ENCODE peak calls at places on chromosomes 5 and 9, in eight cellular contexts. F, G, C, B, U, J, N and P are unnamed samples. For H3K9me3 and H3K4me1, the result is how much of the 10 kb centered on the place peaks cover.

GRCh38 chr9:100445161-100445902 is 18.4 kb downstream of the MSANTD3 start:
- DNase-seq in F (no peak), G (no peak), C (no peak), B (no peak), U (no peak), J (no peak), N (no peak), P (no peak)

GRCh38 chr9:100058699-100059579 is 39.9 kb downstream of the ERP44 start:
- DNase-seq in F (no peak), G (no peak), C (no peak), B (no peak), U (no peak), J (no peak), N (no peak), P (no peak)

GRCh38 chr9:126113756-126114408 is 212.7 kb upstream of the MVB12B start:
- DNase-seq in F (no peak), G (no peak), C (no peak), B (peak), U (no peak), J (no peak), N (no peak), P (peak)

GRCh38 chr9:36832232-36832795 is 201.8 kb downstream of the PAX5 start:
- DNase-seq in F (no peak), G (no peak), C (no peak), B (no peak), U (no peak), J (no peak), N (no peak), P (peak)

GRCh38 chr5:81429986-81430385 is 36.1 kb upstream of the ACOT12 start:
- DNase-seq in F (no peak), G (no peak), C (no peak), B (no peak), U (no peak), J (no peak), N (no peak), P (no peak)

GRCh38 chr5:149410071-149410470 is 31.0 kb upstream of the IL17B start:
- DNase-seq in F (no peak), G (no peak), C (no peak), B (no peak), U (no peak), J (no peak), N (no peak), P (peak)

GRCh38 chr9:89882876-89883275 is 278.1 kb downstream of the GADD45G start:
- DNase-seq in F (no peak), G (no peak), C (no peak), B (peak), U (no peak), J (no peak), N (no peak), P (peak)

GRCh38 chr5:134245101-134245604 is 19.3 kb upstream of the PPP2CA start:
- DNase-seq in F (peak), G (no peak), C (no peak), B (no peak), U (no peak), J (peak), N (peak), P (no peak)

GRCh38 chr5:177369050-177369912 is 11.6 kb downstream of the RGS14 start:
- DNase-seq in F (peak), G (no peak), C (no peak), B (no peak), U (no peak), J (peak), N (peak), P (no peak)

GRCh38 chr5:179224741-179225140 is 120.5 kb downstream of the ADAMTS2 start:
- DNase-seq in F (no peak), G (no peak), C (no peak), B (peak), U (no peak), J (no peak), N (no peak), P (no peak)

GRCh38 chr5:32339198-32339597 is 26.5 kb upstream of the MTMR12 start:
- DNase-seq in F (peak), G (no peak), C (no peak), B (no peak), U (no peak), J (peak), N (peak), P (no peak)
- H3K9me3 ChIP-seq in F (under half), G (under half), C (under half), B (under half), U (under half), J (under half), N (under half), P (under half)

GRCh38 chr9:112997236-112997941 is 14.6 kb downstream of the ZNF883 start:
- DNase-seq in F (peak), G (no peak), C (no peak), B (no peak), U (no peak), J (no peak), N (no peak), P (no peak)
- H3K4me3 ChIP-seq in F (no peak), G (no peak), C (no peak), B (no peak), U (no peak), J (no peak), N (no peak), P (no peak)

DNA sequence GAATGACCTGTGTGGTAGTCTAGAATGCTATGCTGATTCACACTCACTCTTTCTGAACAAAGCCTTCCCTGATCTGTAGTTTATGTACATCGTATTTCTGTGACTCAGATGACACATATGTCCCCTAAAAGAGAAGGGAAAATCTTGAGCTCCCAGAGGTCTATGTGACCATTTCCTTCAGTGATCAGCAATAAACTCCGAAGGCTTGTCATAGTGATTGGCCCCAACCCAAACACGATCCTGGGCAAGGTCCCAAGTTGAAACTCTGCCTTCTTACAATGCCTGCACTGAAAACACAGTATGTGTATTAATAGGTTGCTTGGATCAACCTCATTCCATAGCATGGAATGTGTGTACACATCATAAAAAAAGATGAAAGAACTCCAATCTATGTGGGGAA is 685.8 kb downstream of the MAT2B start:
- DNase-seq in F (no peak), G (peak), C (no peak), B (no peak), U (no peak), J (no peak), N (peak), P (no peak)
- H3K4me1 ChIP-seq in F (under half), G (under half), C (under half), B (under half), U (under half), J (under half), N (under half), P (under half)

DNA sequence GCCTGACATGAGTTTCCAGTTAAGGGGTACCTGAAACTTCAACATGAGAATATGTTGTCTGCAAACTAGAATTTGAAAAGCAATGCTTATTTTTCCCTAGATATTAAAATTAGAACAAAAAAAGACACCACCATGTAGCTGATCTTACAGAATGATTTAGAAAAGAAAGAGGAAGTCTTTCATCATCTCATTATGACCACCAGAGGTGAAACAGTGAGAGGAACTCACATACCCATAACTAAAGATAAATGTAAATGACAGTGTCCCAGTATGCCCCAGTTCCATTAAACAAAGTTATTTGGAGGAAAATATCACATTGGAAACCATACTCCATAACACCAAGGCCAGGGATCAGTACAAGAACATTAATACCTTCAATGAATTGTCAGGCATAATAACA is 6.9 kb downstream of the TAF7 start:
- DNase-seq in F (no peak), G (no peak), C (no peak), B (no peak), U (no peak), J (no peak), N (no peak), P (no peak)
- H3K9me3 ChIP-seq in F (under half), G (under half), C (half or more), B (half or more), U (under half), J (under half), N (under half), P (half or more)

GRCh38 chr5:132468665-132469379 is 21.8 kb downstream of the IRF1 start:
- DNase-seq in F (no peak), G (no peak), C (no peak), B (peak), U (no peak), J (no peak), N (peak), P (peak)

GRCh38 chr5:132466453-132467291 is 23.9 kb downstream of the IRF1 start:
- DNase-seq in F (no peak), G (no peak), C (no peak), B (peak), U (no peak), J (no peak), N (no peak), P (peak)

GRCh38 chr5:132465095-132465707 is 25.4 kb downstream of the IRF1 start:
- DNase-seq in F (peak), G (no peak), C (no peak), B (peak), U (no peak), J (no peak), N (no peak), P (peak)

GRCh38 chr5:132469380-132470372 is 20.9 kb downstream of the IRF1 start:
- DNase-seq in F (no peak), G (no peak), C (no peak), B (peak), U (no peak), J (no peak), N (no peak), P (peak)

DNA sequence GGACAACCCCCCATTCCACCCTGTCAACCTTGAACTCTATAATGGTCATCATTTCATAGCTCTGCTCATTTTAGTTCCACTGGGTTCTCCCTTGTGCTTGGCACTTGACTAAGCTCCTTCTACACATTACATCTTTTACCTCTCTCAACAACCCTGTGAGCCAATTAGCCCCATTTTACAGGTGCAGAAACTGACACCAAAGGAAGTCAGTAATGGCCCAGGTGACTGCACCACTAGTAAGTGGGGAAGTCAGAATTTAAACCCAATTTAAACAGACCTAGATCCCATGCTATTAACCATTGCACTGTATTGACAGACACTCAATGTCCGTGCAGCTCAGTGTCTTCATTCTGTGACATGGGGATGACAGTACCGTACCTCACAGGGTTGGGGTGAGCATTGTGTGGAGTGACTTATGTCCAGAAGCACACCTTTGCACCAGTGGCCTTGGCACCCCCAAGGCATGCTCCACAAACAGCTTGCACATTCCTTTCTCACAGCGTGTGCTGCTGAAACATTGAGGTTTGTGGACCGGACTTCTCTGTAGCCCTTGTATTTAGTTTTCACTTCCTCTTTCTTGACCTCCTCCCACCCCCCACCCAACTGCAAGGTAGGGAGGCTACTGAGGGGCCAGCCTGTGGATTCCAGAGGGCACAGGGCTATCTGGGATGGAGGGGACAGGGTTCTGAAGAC is 23.1 kb downstream of the IRF1 start:
- DNase-seq in F (no peak), G (no peak), C (no peak), B (peak), U (no peak), J (no peak), N (no peak), P (peak)
- H3K4me3 ChIP-seq in F (no peak), G (no peak), C (no peak), B (peak), U (no peak), J (no peak), N (no peak), P (no peak)

GRCh38 chr5:139402561-139403158 is 1.2 kb downstream of the SPATA24 start:
- DNase-seq in F (peak), G (no peak), C (no peak), B (no peak), U (peak), J (peak), N (peak), P (no peak)

GRCh38 chr5:139403418-139403786 is 487 bp downstream of the SPATA24 start:
- DNase-seq in F (no peak), G (no peak), C (no peak), B (no peak), U (no peak), J (no peak), N (no peak), P (no peak)

GRCh38 chr5:139404484-139404840 is 573 bp upstream of the SPATA24 start:
- DNase-seq in F (no peak), G (no peak), C (no peak), B (no peak), U (no peak), J (no peak), N (no peak), P (no peak)

GRCh38 chr5:139401546-139401945 is 2.3 kb downstream of the SPATA24 start:
- DNase-seq in F (no peak), G (no peak), C (no peak), B (no peak), U (no peak), J (no peak), N (no peak), P (no peak)

DNA sequence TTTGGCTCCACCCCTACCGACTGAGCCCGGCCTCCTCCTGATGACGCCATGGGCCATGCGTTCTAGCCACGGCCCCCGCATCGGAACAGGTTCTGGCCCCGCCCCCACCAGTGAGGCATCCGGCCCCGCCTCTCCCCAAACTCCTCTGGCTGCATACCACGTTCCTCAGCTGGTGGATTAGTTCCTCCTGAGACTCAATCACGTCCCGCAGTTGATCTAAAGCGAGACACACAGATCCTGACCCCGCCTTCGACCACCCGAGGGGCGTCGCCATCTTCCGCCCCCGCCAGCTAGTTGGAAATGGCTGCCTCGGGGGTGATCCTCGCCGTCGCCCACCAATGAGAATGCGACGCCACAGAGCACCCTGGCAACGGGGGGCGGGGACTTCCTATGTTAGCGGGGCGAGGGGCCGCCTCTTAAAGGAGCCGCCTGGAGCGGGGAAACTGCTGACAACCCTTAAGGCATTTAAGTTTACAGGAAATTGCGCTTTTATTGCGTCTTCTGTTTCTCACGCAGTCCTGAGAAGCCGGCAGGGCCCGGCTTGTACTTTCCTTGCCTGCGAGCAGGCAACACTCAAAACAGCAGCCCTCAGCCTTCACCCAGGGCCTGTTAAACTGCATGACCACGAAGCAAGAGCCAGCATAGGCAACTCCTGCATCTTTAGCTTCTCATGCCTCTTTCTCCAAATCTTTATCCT is at the start of gene SPATA24:
- DNase-seq in F (peak), G (peak), C (peak), B (peak), U (peak), J (peak), N (peak), P (peak)
- H3K4me1 ChIP-seq in F (under half), G (under half), C (under half), B (under half), U (under half), J (under half), N (under half), P (under half)

GRCh38 chr5:45799388-45799787 is 103.2 kb upstream of the HCN1 start:
- DNase-seq in F (no peak), G (no peak), C (no peak), B (no peak), U (no peak), J (no peak), N (no peak), P (no peak)

GRCh38 chr5:45795458-45795857 is 99.3 kb upstream of the HCN1 start:
- DNase-seq in F (no peak), G (no peak), C (no peak), B (no peak), U (no peak), J (no peak), N (no peak), P (no peak)

GRCh38 chr5:45800331-45800730 is 104.2 kb upstream of the HCN1 start:
- DNase-seq in F (no peak), G (no peak), C (no peak), B (no peak), U (no peak), J (no peak), N (no peak), P (peak)

GRCh38 chr5:45793638-45794532 is 97.7 kb upstream of the HCN1 start:
- DNase-seq in F (no peak), G (no peak), C (no peak), B (no peak), U (no peak), J (no peak), N (peak), P (no peak)

DNA sequence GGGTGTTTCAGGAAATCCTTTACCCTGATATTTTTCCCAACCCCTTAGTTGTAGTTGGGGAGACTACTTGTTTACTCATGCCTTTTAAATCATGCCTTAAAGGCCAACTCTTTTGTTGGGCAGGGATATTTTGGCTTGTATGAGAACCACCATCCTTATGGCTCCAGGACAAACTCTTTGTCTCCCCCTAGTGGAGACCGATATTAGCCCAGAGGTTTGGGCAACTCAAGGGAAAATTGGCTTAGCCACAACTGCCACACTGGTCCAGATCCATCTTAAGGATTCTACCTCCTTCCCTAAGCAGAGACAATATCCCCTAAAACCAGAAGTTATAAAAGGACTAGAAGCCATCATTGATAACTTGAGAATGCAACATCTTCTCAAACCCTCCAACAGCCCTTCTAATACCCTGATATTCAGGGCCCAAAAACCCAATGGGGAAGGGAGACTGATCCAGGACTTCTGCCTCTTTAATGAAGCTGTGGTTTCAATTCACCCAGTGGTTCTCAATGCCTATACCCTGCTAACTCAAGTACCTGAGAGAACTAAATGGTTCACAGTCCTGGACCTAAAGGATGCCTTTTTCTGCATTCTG is 100.9 kb upstream of the HCN1 start:
- DNase-seq in F (no peak), G (no peak), C (no peak), B (no peak), U (no peak), J (peak), N (peak), P (no peak)
- H3K9me3 ChIP-seq in F (under half), G (under half), C (under half), B (under half), U (under half), J (under half), N (under half), P (under half)

DNA sequence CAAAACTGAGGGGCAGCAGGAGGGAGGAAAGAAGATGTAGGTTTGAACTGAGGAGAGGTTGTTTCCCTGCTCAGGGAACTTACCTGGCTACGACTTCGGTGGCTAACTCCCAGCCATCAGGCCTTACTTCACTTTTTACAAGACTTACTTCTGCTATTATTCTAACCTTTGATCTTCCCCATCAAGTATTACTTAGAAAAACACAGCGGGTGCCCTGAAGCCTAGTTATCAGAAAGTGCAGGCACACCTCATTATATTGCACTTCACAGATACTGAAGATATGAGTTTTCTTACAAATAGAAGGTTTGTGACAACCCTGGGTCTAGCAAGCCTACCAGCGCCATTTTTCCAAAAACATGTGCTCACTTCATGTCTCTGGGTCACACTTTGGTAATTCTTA is 2103.0 kb upstream of the WWC1 start:
- DNase-seq in F (no peak), G (no peak), C (no peak), B (no peak), U (no peak), J (no peak), N (no peak), P (no peak)
- H3K4me3 ChIP-seq in F (no peak), G (no peak), C (no peak), B (no peak), U (no peak), J (no peak), N (no peak), P (no peak)

DNA sequence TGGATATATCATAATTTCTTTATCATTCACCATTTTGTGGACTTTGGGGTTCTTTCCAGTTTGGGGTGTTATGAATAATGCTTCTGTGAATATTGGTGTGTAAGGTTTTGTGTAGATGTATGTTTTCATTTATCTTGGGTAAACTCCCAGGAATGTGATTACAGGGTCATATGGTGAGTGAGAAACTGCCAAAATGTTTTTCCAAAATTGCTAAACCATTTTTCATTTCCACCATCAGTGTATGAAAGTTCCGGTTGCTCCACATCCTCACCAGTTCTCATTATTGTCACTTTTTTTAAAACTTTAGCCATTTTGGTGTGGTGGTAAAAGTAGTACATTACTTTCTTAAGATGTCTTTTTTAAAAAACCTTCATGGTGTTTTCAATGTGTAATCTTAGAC is 152.9 kb downstream of the NIPBL start:
- DNase-seq in F (no peak), G (no peak), C (no peak), B (no peak), U (no peak), J (no peak), N (no peak), P (no peak)
- H3K4me1 ChIP-seq in F (under half), G (under half), C (under half), B (under half), U (under half), J (under half), N (under half), P (under half)